ENCODE peak calls at places on chromosomes 7 and 10, in eight cellular contexts. P, U, R, Y, B, O, D and M are unnamed samples.

GRCh38 chr7:101173752-101174244 is 6.3 kb downstream of the NAT16 start:
- DNase-seq in P (no peak), U (peak), R (peak), Y (no peak), B (peak), O (no peak), D (peak), M (peak)

GRCh38 chr10:7511612-7512011 is 100.8 kb upstream of the SFMBT2 start:
- DNase-seq in P (no peak), U (no peak), R (no peak), Y (no peak), B (no peak), O (no peak), D (no peak), M (no peak)

GRCh38 chr7:137950263-137950621 is 51.6 kb downstream of the CREB3L2 start:
- DNase-seq in P (no peak), U (no peak), R (no peak), Y (no peak), B (no peak), O (no peak), D (no peak), M (no peak)

GRCh38 chr7:132049462-132050304 is 493.3 kb upstream of the PODXL start:
- DNase-seq in P (peak), U (no peak), R (peak), Y (no peak), B (no peak), O (no peak), D (peak), M (peak)

GRCh38 chr7:137592232-137592896 is 248.8 kb upstream of the PTN start:
- DNase-seq in P (peak), U (no peak), R (peak), Y (peak), B (peak), O (no peak), D (peak), M (peak)

GRCh38 chr7:116271161-116271979 is 61.0 kb downstream of the TES start:
- DNase-seq in P (no peak), U (no peak), R (no peak), Y (no peak), B (no peak), O (no peak), D (peak), M (peak)

GRCh38 chr10:103592186-103593021 is 98.9 kb downstream of the NEURL1 start:
- DNase-seq in P (peak), U (no peak), R (peak), Y (no peak), B (peak), O (peak), D (peak), M (peak)

GRCh38 chr10:82409671-82410070 is 534.7 kb downstream of the NRG3 start:
- DNase-seq in P (no peak), U (no peak), R (no peak), Y (no peak), B (no peak), O (no peak), D (no peak), M (no peak)

GRCh38 chr10:35635576-35635975 is 6.5 kb downstream of the FZD8 start:
- DNase-seq in P (peak), U (peak), R (peak), Y (no peak), B (peak), O (peak), D (peak), M (peak)

GRCh38 chr10:72834183-72834825 is 59.2 kb upstream of the OIT3 start:
- DNase-seq in P (peak), U (peak), R (peak), Y (no peak), B (peak), O (peak), D (peak), M (peak)

GRCh38 chr7:19026888-19027287 is 90.5 kb downstream of the TWIST1 start:
- DNase-seq in P (no peak), U (no peak), R (peak), Y (no peak), B (no peak), O (no peak), D (no peak), M (peak)

GRCh38 chr7:116706668-116707126 is 34.7 kb downstream of the MET start:
- DNase-seq in P (no peak), U (no peak), R (peak), Y (no peak), B (no peak), O (no peak), D (peak), M (peak)

GRCh38 chr10:73967022-73967429 is 30.9 kb upstream of the VCL start:
- DNase-seq in P (no peak), U (no peak), R (no peak), Y (no peak), B (no peak), O (no peak), D (no peak), M (no peak)

GRCh38 chr7:35430547-35431153 is 176.8 kb upstream of the TBX20 start:
- DNase-seq in P (peak), U (no peak), R (peak), Y (no peak), B (no peak), O (no peak), D (no peak), M (no peak)

GRCh38 chr10:128817636-128818035 is 649.4 kb upstream of the MGMT start:
- DNase-seq in P (no peak), U (no peak), R (no peak), Y (no peak), B (no peak), O (no peak), D (no peak), M (no peak)

GRCh38 chr7:87999261-87999660 is 65.2 kb downstream of the ADAM22 start:
- DNase-seq in P (no peak), U (no peak), R (no peak), Y (no peak), B (no peak), O (no peak), D (no peak), M (no peak)

GRCh38 chr10:68271104-68271882 is 39.4 kb upstream of the ATOH7 start:
- DNase-seq in P (no peak), U (no peak), R (peak), Y (no peak), B (peak), O (no peak), D (peak), M (peak)

GRCh38 chr7:77651544-77652162 is 44.6 kb upstream of the RSBN1L start:
- DNase-seq in P (peak), U (peak), R (peak), Y (no peak), B (peak), O (peak), D (peak), M (peak)

GRCh38 chr7:107494315-107494751 is 24.5 kb downstream of the GPR22 start:
- DNase-seq in P (no peak), U (no peak), R (peak), Y (no peak), B (no peak), O (no peak), D (no peak), M (no peak)

GRCh38 chr10:72322280-72323058 is 32.2 kb downstream of the DNAJB12 start:
- DNase-seq in P (no peak), U (peak), R (peak), Y (peak), B (no peak), O (no peak), D (no peak), M (no peak)

GRCh38 chr7:122070062-122070461 is 74.0 kb downstream of the AASS start:
- DNase-seq in P (no peak), U (no peak), R (no peak), Y (no peak), B (no peak), O (no peak), D (no peak), M (no peak)

GRCh38 chr7:44765579-44766415 is 17.1 kb downstream of the ZMIZ2 start:
- DNase-seq in P (peak), U (no peak), R (no peak), Y (no peak), B (no peak), O (no peak), D (no peak), M (no peak)

GRCh38 chr7:1225462-1226154 is 7.1 kb upstream of the UNCX start:
- DNase-seq in P (peak), U (no peak), R (peak), Y (no peak), B (peak), O (no peak), D (peak), M (peak)

GRCh38 chr10:89670926-89671325 is 25.9 kb upstream of the PANK1 start:
- DNase-seq in P (no peak), U (no peak), R (no peak), Y (no peak), B (no peak), O (no peak), D (no peak), M (no peak)

GRCh38 chr7:96430350-96430749 is 108.5 kb upstream of the SLC25A13 start:
- DNase-seq in P (no peak), U (no peak), R (no peak), Y (no peak), B (no peak), O (no peak), D (no peak), M (no peak)

GRCh38 chr7:80542398-80542797 is 30.5 kb upstream of the GNAT3 start:
- DNase-seq in P (no peak), U (no peak), R (peak), Y (no peak), B (no peak), O (no peak), D (peak), M (peak)

GRCh38 chr10:132880148-132880981 is 62.0 kb downstream of the CFAP46 start:
- DNase-seq in P (no peak), U (no peak), R (no peak), Y (no peak), B (no peak), O (no peak), D (no peak), M (no peak)

GRCh38 chr10:32166365-32166764 is 110.1 kb upstream of the KIF5B start:
- DNase-seq in P (peak), U (no peak), R (peak), Y (no peak), B (no peak), O (no peak), D (no peak), M (no peak)

GRCh38 chr10:4111593-4111992 is 326.6 kb upstream of the KLF6 start:
- DNase-seq in P (no peak), U (no peak), R (no peak), Y (no peak), B (no peak), O (no peak), D (no peak), M (no peak)

GRCh38 chr7:69597278-69598076 is 798 bp upstream of the AUTS2 start:
- DNase-seq in P (peak), U (no peak), R (no peak), Y (no peak), B (peak), O (peak), D (peak), M (peak)

GRCh38 chr7:158563911-158564647 is 23.5 kb downstream of the PTPRN2 start:
- DNase-seq in P (no peak), U (no peak), R (no peak), Y (no peak), B (no peak), O (no peak), D (no peak), M (no peak)

GRCh38 chr10:70518695-70519094 is 40.1 kb downstream of the PALD1 start:
- DNase-seq in P (no peak), U (no peak), R (peak), Y (no peak), B (no peak), O (no peak), D (no peak), M (peak)

GRCh38 chr10:88958721-88959120 is 6.1 kb upstream of the ACTA2 start:
- DNase-seq in P (no peak), U (no peak), R (no peak), Y (no peak), B (no peak), O (no peak), D (no peak), M (no peak)

GRCh38 chr7:95102662-95103061 is 195.3 kb downstream of the PPP1R9A start:
- DNase-seq in P (no peak), U (no peak), R (peak), Y (no peak), B (no peak), O (no peak), D (no peak), M (no peak)

GRCh38 chr7:111083423-111083822 is 7.5 kb upstream of the LRRN3 start:
- DNase-seq in P (no peak), U (no peak), R (no peak), Y (peak), B (no peak), O (peak), D (no peak), M (peak)

GRCh38 chr7:37040330-37040729 is 316.0 kb upstream of the AOAH start:
- DNase-seq in P (no peak), U (no peak), R (peak), Y (no peak), B (no peak), O (no peak), D (no peak), M (no peak)

GRCh38 chr7:48428091-48428710 is 256.9 kb downstream of the ABCA13 start:
- DNase-seq in P (no peak), U (no peak), R (no peak), Y (no peak), B (no peak), O (no peak), D (no peak), M (no peak)

GRCh38 chr10:131920693-131921092 is 19.9 kb downstream of the PPP2R2D start:
- DNase-seq in P (no peak), U (no peak), R (no peak), Y (no peak), B (no peak), O (no peak), D (no peak), M (no peak)

GRCh38 chr7:74275401-74275881 is 13.8 kb upstream of the CLIP2 start:
- DNase-seq in P (peak), U (no peak), R (no peak), Y (no peak), B (no peak), O (no peak), D (no peak), M (no peak)